ENCODE peak calls at places on chromosomes 5 and 9, in five cellular contexts. S is astrocyte, R is progenitor cell of endocrine pancreas, K is BE2C, Q is K562. G is an unnamed sample.

GRCh38 chr5:115575167-115576070 is 26.9 kb downstream of the TICAM2 start:
- DNase-seq in S (peak; percentile 87), R (no peak), K (no peak), Q (no peak), G (no peak)

GRCh38 chr5:159017787-159018186 is 81.9 kb downstream of the EBF1 start:
- DNase-seq in S (peak; percentile 68), R (no peak), K (peak; percentile 78), Q (peak; percentile 10), G (no peak)

GRCh38 chr5:72325566-72326297 is 5.6 kb downstream of the PTCD2 start:
- DNase-seq in S (peak; percentile 89), R (no peak), K (no peak), Q (no peak), G (no peak)

GRCh38 chr5:82595083-82595482 is 316.9 kb upstream of the RPS23 start:
- DNase-seq in S (no peak), R (no peak), K (no peak), Q (no peak), G (no peak)

GRCh38 chr5:55902696-55903095 is 51.5 kb downstream of the IL31RA start:
- DNase-seq in S (no peak), R (no peak), K (no peak), Q (no peak), G (no peak)

GRCh38 chr5:147484708-147485020 is 25.2 kb downstream of the DPYSL3 start:
- DNase-seq in S (no peak), R (no peak), K (no peak), Q (no peak), G (no peak)

GRCh38 chr9:31347082-31347617 is 1037.3 kb upstream of the ACO1 start:
- DNase-seq in S (no peak), R (no peak), K (no peak), Q (no peak), G (peak; percentile 10)

GRCh38 chr9:20473566-20474116 is 148.7 kb downstream of the MLLT3 start:
- DNase-seq in S (no peak), R (no peak), K (no peak), Q (no peak), G (no peak)

DNA sequence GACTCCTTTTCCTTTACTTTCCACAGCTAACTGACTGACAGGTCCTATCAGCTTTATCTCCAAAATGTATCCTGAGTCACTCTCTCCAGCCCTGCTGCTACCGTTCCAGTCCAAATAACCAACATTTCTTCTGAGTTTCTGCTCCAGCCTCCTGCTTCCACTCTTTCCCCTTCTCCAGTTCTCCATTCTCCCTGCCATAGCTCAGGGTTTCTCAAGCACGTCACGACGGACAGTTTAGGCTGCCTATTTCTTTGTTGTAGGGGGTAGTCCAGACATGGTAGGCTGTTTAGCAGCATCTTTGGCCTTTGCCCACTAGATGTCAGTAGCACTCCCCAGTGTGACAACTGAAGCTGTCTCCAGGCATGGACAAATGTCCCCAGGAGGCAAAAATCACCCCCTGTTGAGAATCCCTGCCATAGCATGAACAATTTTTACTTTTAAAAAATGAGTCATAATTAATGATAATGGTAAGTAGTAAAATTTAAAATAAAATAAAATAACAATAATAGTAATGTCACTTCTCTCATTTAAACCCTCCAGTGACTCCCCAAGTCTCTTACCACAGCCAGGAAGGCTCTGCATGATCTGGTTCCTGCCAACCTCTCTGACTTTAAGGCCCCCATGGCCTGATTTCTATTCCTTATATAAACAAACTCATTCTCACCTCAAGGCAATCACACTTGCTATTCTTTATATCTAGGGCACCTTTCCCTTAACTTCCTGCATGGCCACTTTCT is 105.4 kb upstream of the FER start:
- DNase-seq in S (peak; percentile 39), R (peak; percentile 52), K (peak; percentile 80), Q (peak; percentile 59), G (peak; percentile 72)
- TF ChIP-seq CTCF in S (peak; percentile 93), R (peak; percentile 95), K (peak; percentile 99), Q (peak; percentile 82), G (peak; percentile 56)

DNA sequence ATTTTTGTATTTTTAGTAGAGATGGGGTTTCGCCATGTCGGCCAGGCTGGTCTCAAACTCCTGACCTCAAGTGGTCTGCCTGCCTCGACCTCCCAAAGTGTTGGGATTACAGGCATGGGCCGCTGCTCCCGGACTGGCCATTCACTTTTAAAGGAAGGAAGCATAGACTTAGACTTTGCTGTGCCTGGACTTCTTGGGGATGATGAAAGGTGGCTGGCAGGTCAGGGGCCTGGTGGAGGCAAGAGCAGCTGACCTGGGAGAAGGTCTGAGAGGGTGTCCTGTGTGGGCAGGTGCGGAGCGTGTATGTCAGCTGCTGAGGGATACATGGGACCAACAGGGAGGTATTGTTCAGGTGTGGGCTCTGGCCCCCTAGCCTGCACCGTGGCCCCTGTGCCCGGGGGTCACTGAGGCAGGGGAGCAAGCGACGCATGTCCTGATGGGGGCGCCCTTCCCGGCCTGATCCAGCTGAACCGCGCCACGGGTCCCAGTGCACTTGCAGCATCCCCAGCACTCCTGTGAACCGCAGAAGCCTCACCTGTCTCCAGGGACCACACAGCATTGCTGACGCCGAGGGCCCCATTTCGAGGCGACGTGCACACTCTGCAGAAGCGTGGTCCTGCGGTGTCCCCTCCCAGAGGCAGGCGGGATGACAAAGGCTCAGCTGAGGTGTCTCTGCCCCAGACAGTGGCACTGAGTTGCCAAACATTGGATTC is 23.1 kb downstream of the NDUFS6 start:
- DNase-seq in S (no peak), R (no peak), K (no peak), Q (no peak), G (no peak)
- TF ChIP-seq CTCF in S (no peak), R (no peak), K (no peak), Q (no peak), G (no peak)

DNA sequence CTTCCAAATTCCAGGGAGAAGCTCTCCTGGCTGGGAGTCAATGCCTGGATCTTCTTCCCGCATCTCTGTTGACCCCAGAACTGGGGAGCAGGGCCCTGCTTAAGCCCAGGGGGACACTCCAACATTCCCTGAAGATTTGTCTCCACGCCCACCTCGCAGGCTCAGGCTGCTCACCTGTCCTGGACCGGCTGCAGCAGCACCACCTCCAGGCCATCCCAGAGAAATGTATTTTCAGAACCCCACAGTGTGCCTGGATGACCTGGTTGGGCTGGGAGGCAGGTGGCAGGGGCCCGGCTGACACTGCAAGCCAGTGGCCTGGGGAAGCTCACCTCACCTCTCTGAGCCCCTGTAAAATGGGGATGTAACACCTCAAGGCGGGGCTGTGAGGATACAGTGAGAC is 27.1 kb upstream of the ZBTB43 start:
- DNase-seq in S (no peak), R (peak; percentile 14), K (no peak), Q (no peak), G (no peak)
- TF ChIP-seq CTCF in S (no peak), R (peak; percentile 50), K (peak; percentile 28), Q (peak; percentile 43), G (no peak)

GRCh38 chr5:8522635-8523034 is 653.7 kb downstream of the MTRR start:
- DNase-seq in S (no peak), R (no peak), K (no peak), Q (no peak), G (no peak)
- TF ChIP-seq CTCF in S (no peak), R (peak; percentile 22), K (no peak), Q (no peak), G (no peak)

GRCh38 chr5:6713274-6714181 is at the start of gene TENT4A:
- DNase-seq in S (peak; percentile 84), R (no peak), K (no peak), Q (peak; percentile 98), G (no peak)

GRCh38 chr5:6712582-6713273 is 504 bp upstream of the TENT4A start:
- DNase-seq in S (no peak), R (peak; percentile 96), K (peak; percentile 98), Q (peak; percentile 96), G (peak; percentile 98)

GRCh38 chr5:6711409-6712135 is 1.7 kb upstream of the TENT4A start:
- DNase-seq in S (no peak), R (no peak), K (no peak), Q (no peak), G (no peak)

GRCh38 chr5:6710551-6711318 is 2.5 kb upstream of the TENT4A start:
- DNase-seq in S (no peak), R (no peak), K (no peak), Q (no peak), G (no peak)

GRCh38 chr5:6712136-6712581 is 1.1 kb upstream of the TENT4A start:
- DNase-seq in S (peak; percentile 79), R (peak; percentile 23), K (peak; percentile 67), Q (peak; percentile 50), G (peak; percentile 49)
- TF ChIP-seq CTCF in S (peak; percentile 23), R (peak; percentile 11), K (no peak), Q (peak; percentile 0), G (no peak)

DNA sequence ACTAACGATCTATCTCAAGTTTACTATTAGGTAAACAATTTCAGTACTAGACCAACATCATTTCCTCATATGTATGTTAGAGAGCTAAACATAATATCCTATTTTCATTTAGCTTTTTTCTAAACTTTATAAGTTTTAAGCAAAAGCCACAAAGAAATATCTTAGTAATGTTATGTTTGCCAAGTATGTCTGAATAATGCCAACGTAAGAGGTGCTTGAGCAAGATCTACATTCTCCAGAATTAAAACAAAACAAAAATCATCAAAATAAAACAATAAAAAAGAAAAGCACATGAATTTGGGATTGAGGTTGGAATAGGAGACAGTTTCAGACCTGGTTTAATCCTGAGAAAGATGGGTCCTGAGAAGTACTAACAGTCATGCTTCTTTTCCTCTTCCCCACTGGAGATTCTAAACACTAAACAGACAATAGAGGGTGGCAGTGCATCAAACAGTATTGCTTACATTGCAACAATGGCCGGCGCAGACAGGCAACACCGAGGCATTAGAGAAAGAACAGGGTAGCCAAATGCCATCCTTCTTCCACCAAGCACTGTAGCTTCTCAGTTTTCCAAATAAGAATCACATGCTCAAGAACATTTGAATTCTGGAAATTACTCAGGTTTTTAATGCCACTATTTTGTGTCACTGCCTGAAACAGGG is 33.6 kb downstream of the CSNK1A1 start:
- DNase-seq in S (no peak), R (no peak), K (no peak), Q (no peak), G (no peak)
- TF ChIP-seq CTCF in S (no peak), R (no peak), K (no peak), Q (no peak), G (no peak)

GRCh38 chr5:91245074-91245452 is 138.1 kb downstream of the ARRDC3 start:
- DNase-seq in S (no peak), R (no peak), K (no peak), Q (no peak), G (no peak)

GRCh38 chr5:91243286-91243685 is 139.8 kb downstream of the ARRDC3 start:
- DNase-seq in S (no peak), R (no peak), K (no peak), Q (no peak), G (no peak)

GRCh38 chr5:91243859-91244258 is 139.3 kb downstream of the ARRDC3 start:
- DNase-seq in S (no peak), R (no peak), K (no peak), Q (no peak), G (no peak)

GRCh38 chr5:91245871-91246270 is 137.2 kb downstream of the ARRDC3 start:
- DNase-seq in S (no peak), R (no peak), K (no peak), Q (no peak), G (no peak)

GRCh38 chr5:91244380-91245073 is 138.6 kb downstream of the ARRDC3 start:
- DNase-seq in S (no peak), R (no peak), K (no peak), Q (no peak), G (no peak)
- TF ChIP-seq CTCF in S (no peak), R (no peak), K (no peak), Q (no peak), G (peak; percentile 20)

GRCh38 chr5:173327948-173328895 is at the start of gene STC2:
- DNase-seq in S (peak; percentile 64), R (peak; percentile 79), K (peak; percentile 93), Q (peak; percentile 89), G (peak; percentile 75)
- TF ChIP-seq CTCF in S (no peak), R (no peak), K (no peak), Q (peak; percentile 3), G (no peak)

G was measured in endothelial cell.